ENCODE peak calls at places on chromosomes 1 and 21, in six cellular contexts. U, H, Y, D, A and B are unnamed samples.

GRCh38 chr21:40732998-40733397 is 114.0 kb downstream of the DSCAM start:
- DNase-seq in U (no peak), D (no peak), A (no peak), Y (no peak), H (no peak), B (no peak)

GRCh38 chr1:5651496-5651895 is 340.7 kb downstream of the NPHP4 start:
- DNase-seq in D (no peak), Y (no peak), A (no peak), H (no peak), U (no peak), B (peak)

GRCh38 chr1:237227507-237227906 is 185.5 kb downstream of the RYR2 start:
- DNase-seq in H (no peak), A (no peak), D (no peak), Y (no peak), U (no peak), B (no peak)

GRCh38 chr1:58442114-58442513 is 104.4 kb downstream of the OMA1 start:
- DNase-seq in Y (no peak), H (no peak), D (no peak), A (no peak), U (no peak), B (no peak)

GRCh38 chr1:18795002-18795689 is 64.3 kb downstream of the TAS1R2 start:
- DNase-seq in D (no peak), H (no peak), U (no peak), Y (peak), A (no peak), B (no peak)

GRCh38 chr1:158819461-158820443 is 11.4 kb upstream of the MNDA start:
- DNase-seq in Y (no peak), A (no peak), H (no peak), D (peak), U (no peak), B (no peak)

GRCh38 chr1:238177960-238178359 is 287.2 kb upstream of the ZP4 start:
- DNase-seq in Y (peak), U (no peak), D (no peak), A (no peak), H (no peak), B (no peak)

GRCh38 chr1:66985835-66986234 is 61.0 kb downstream of the MIER1 start:
- DNase-seq in U (no peak), D (no peak), H (no peak), Y (no peak), A (no peak), B (no peak)

GRCh38 chr1:30052178-30052577 is 671.2 kb downstream of the MATN1 start:
- DNase-seq in H (no peak), A (no peak), Y (no peak), U (no peak), D (no peak), B (no peak)

GRCh38 chr1:210201671-210202070 is 30.9 kb upstream of the SERTAD4 start:
- DNase-seq in Y (no peak), D (no peak), A (no peak), H (no peak), U (peak), B (no peak)

GRCh38 chr1:205430631-205431305 is 8.9 kb upstream of the LEMD1 start:
- DNase-seq in A (no peak), Y (peak), U (peak), D (peak), H (peak), B (peak)

GRCh38 chr1:26019641-26020315 is 1.8 kb upstream of the EXTL1 start:
- DNase-seq in A (no peak), Y (no peak), D (peak), H (no peak), U (peak), B (no peak)

GRCh38 chr21:29335720-29336119 is 37.0 kb downstream of the BACH1 start:
- DNase-seq in D (no peak), H (no peak), U (peak), A (no peak), Y (no peak), B (no peak)

GRCh38 chr1:236460103-236460502 is 63.7 kb upstream of the LGALS8 start:
- DNase-seq in A (no peak), U (no peak), H (no peak), D (no peak), Y (no peak), B (no peak)

GRCh38 chr1:33300673-33301072 is 20.2 kb downstream of the A3GALT2 start:
- DNase-seq in D (no peak), H (no peak), A (no peak), U (no peak), Y (no peak), B (peak)

GRCh38 chr1:151372411-151372934 is at the start of gene SELENBP1:
- DNase-seq in A (no peak), H (no peak), D (no peak), Y (peak), U (peak), B (peak)

GRCh38 chr1:211579434-211580302 is 707 bp upstream of the SLC30A1 start:
- DNase-seq in Y (peak), U (peak), H (peak), A (no peak), D (peak), B (peak)

GRCh38 chr1:93350322-93350721 is 4.6 kb downstream of the DR1 start:
- DNase-seq in A (no peak), Y (no peak), H (peak), D (no peak), U (no peak), B (no peak)

GRCh38 chr1:179142889-179143299 is 61.0 kb downstream of the TOR3A start:
- DNase-seq in A (peak), H (no peak), U (peak), D (no peak), Y (no peak), B (peak)

GRCh38 chr21:29499734-29500343 is 201.1 kb downstream of the BACH1 start:
- DNase-seq in U (peak), D (no peak), H (no peak), A (peak), Y (peak), B (no peak)

GRCh38 chr1:1334835-1335234 is 3.8 kb downstream of the TAS1R3 start:
- DNase-seq in D (no peak), A (no peak), H (no peak), U (no peak), Y (peak), B (no peak)

GRCh38 chr1:203522237-203522636 is 28.3 kb downstream of the OPTC start:
- DNase-seq in Y (peak), H (no peak), A (no peak), D (no peak), U (no peak), B (no peak)

GRCh38 chr1:174746024-174746808 is 253.5 kb upstream of the CACYBP start:
- DNase-seq in U (no peak), A (no peak), D (no peak), Y (no peak), H (no peak), B (no peak)

GRCh38 chr1:154784416-154784815 is 85.7 kb downstream of the KCNN3 start:
- DNase-seq in A (no peak), H (no peak), Y (no peak), D (no peak), U (no peak), B (no peak)

GRCh38 chr21:28431527-28432200 is 561.0 kb downstream of the LTN1 start:
- DNase-seq in Y (no peak), D (no peak), U (peak), H (no peak), A (no peak), B (no peak)

GRCh38 chr1:178192686-178193085 is 98.8 kb downstream of the RASAL2 start:
- DNase-seq in U (peak), A (no peak), H (peak), D (no peak), Y (no peak), B (peak)

GRCh38 chr1:162018418-162018817 is 5.3 kb downstream of the OLFML2B start:
- DNase-seq in D (no peak), H (no peak), U (no peak), Y (no peak), A (no peak), B (no peak)

GRCh38 chr1:178727014-178727895 is 2.2 kb downstream of the RALGPS2 start:
- DNase-seq in Y (peak), A (no peak), U (peak), H (peak), D (no peak), B (peak)

GRCh38 chr1:6627841-6628545 is 3.3 kb downstream of the THAP3 start:
- DNase-seq in H (no peak), U (no peak), D (no peak), Y (no peak), A (no peak), B (no peak)

GRCh38 chr21:44614161-44614631 is 2.3 kb downstream of the KRTAP10-8 start:
- DNase-seq in U (no peak), H (no peak), Y (no peak), D (no peak), A (no peak), B (no peak)

GRCh38 chr1:185215911-185216310 is 58.9 kb downstream of the SWT1 start:
- DNase-seq in A (no peak), H (no peak), Y (no peak), U (no peak), D (no peak), B (no peak)

GRCh38 chr1:213649373-213649772 is 338.4 kb upstream of the PROX1 start:
- DNase-seq in U (no peak), Y (no peak), D (no peak), A (no peak), H (no peak), B (no peak)

GRCh38 chr1:202802998-202803932 is 5.0 kb downstream of the KDM5B start:
- DNase-seq in H (no peak), D (no peak), Y (no peak), A (peak), U (peak), B (no peak)

GRCh38 chr1:208154040-208154439 is 90.1 kb downstream of the PLXNA2 start:
- DNase-seq in D (no peak), A (no peak), U (no peak), Y (no peak), H (no peak), B (no peak)

GRCh38 chr1:229848762-229849677 is 218.0 kb upstream of the GALNT2 start:
- DNase-seq in Y (peak), U (peak), D (peak), A (peak), H (peak), B (peak)
- TF ChIP-seq CTCF in Y (peak), U (peak), D (peak), A (peak), H (peak), B (peak)

GRCh38 chr21:14591882-14592281 is 45.8 kb upstream of the SAMSN1 start:
- DNase-seq in Y (no peak), U (peak), A (no peak), H (no peak), D (no peak), B (no peak)
- TF ChIP-seq EZH2phosphoT487 in Y (no peak), U (no peak), A (no peak), H (no peak), D (no peak), B (no peak)

GRCh38 chr1:160681067-160681890 is 30.3 kb downstream of the CD48 start:
- DNase-seq in A (peak), U (peak), H (peak), D (peak), Y (peak), B (peak)
- TF ChIP-seq CTCF in A (peak), U (peak), H (peak), D (peak), Y (peak), B (peak)

GRCh38 chr1:207003216-207003615 is 29.3 kb downstream of the C1orf116 start:
- DNase-seq in Y (peak), A (no peak), D (no peak), H (no peak), U (no peak), B (no peak)

GRCh38 chr1:207001492-207002245 is 30.9 kb downstream of the C1orf116 start:
- DNase-seq in Y (no peak), U (peak), A (no peak), H (no peak), D (peak), B (no peak)

GRCh38 chr1:207000641-207001291 is 30.5 kb upstream of the FCAMR start:
- DNase-seq in H (no peak), U (no peak), A (no peak), Y (no peak), D (no peak), B (no peak)

GRCh38 chr1:207004931-207005830 is 27.4 kb downstream of the C1orf116 start:
- DNase-seq in D (peak), A (peak), Y (peak), U (peak), H (peak), B (peak)

DNA sequence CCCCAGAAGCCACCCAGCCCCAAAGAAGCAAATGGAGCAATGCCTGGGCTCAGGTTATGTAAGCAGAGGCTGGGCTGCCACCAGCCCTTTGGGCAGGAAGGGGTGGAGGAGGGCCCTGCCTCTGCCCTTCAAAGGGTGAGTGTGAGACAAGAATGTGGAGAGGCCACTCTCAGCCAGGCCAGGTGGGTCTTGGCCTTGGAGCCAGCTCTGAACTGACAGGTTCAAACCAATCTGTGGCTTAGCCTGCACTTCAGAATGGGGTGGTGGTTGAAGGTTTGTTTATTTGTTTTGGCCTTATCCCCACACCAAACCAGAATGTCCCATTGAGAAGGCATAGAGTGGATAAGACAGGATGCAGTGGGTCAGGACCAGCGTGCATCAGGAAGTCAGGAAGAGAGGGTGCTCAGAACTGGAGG is 29.8 kb downstream of the C1orf116 start:
- DNase-seq in H (no peak), D (no peak), U (peak), A (no peak), Y (no peak), B (no peak)
- TF ChIP-seq EZH2phosphoT487 in H (no peak), D (no peak), U (no peak), A (no peak), Y (no peak), B (no peak)

GRCh38 chr1:218361298-218362065 is 16.3 kb downstream of the TGFB2 start:
- DNase-seq in D (peak), H (no peak), Y (peak), U (peak), A (peak), B (peak)
- TF ChIP-seq CTCF in D (peak), H (peak), Y (peak), U (peak), A (peak), B (peak)